ENCODE peak calls at places on chromosomes 3 and 15, in nine cellular contexts. M is Calu3, S is type B pancreatic cell, L is SHP77, B is NCI-H82, G is T-helper 9 cell, V is thoracic aorta, H is COLO829, P is HS-5. Q is an unnamed sample.

GRCh38 chr15:74387141-74387541 is 19.7 kb upstream of the CYP11A1 start:
- DNase-seq in M (no peak), S (no peak), L (no peak), B (no peak), G (no peak), V (no peak), H (no peak), P (no peak), Q (no peak)

GRCh38 chr3:179146911-179147570 is 1.1 kb upstream of the PIK3CA start:
- DNase-seq in M (peak), S (no peak), L (peak), B (peak), G (no peak), V (no peak), H (peak), P (peak), Q (peak)

GRCh38 chr15:100918690-100919480 is at the start of gene LRRK1:
- DNase-seq in M (peak), S (no peak), L (no peak), B (peak), G (no peak), V (no peak), H (no peak), P (peak), Q (peak)

GRCh38 chr3:45333549-45333948 is 54.8 kb upstream of the LARS2 start:
- DNase-seq in M (no peak), S (no peak), L (no peak), B (no peak), G (no peak), V (no peak), H (no peak), P (no peak), Q (no peak)

GRCh38 chr3:51276046-51276445 is 109.0 kb upstream of the MANF start:
- DNase-seq in M (no peak), S (no peak), L (no peak), B (no peak), G (no peak), V (no peak), H (no peak), P (no peak), Q (no peak)

GRCh38 chr3:179438836-179439235 is 12.4 kb downstream of the GNB4 start:
- DNase-seq in M (no peak), S (no peak), L (no peak), B (peak), G (no peak), V (no peak), H (no peak), P (no peak), Q (no peak)

GRCh38 chr3:25119682-25120081 is 308.4 kb upstream of the RARB start:
- DNase-seq in M (no peak), S (no peak), L (no peak), B (no peak), G (no peak), V (no peak), H (no peak), P (no peak), Q (no peak)

GRCh38 chr15:42511010-42511396 is 15.6 kb downstream of the SNAP23 start:
- DNase-seq in M (no peak), S (no peak), L (no peak), B (no peak), G (no peak), V (no peak), H (no peak), P (no peak), Q (no peak)